ENCODE peak calls at places on chromosomes 11 and 22, in ten cellular contexts. B is NCI-H1694 treated with DMSO at 0.1 percent for 48 hours; A is GM19239; Y is neuronal stem cell; T is activated naive CD4-positive, alpha-beta T cell treated with Interleukin-2 at 50 U/mL for 16 hours; L is sigmoid colon; F is activated effector memory CD4-positive, alpha-beta T cell treated with Interleukin-2 at 50 U/mL for 16 hours; Q is activated T-cell treated with anti-CD3 and anti-CD28 coated beads for 1 hour; G is endodermal cell; H is iPS DF 6.9. C is an unnamed sample.
A peak's percentile ranks its signal among the peaks of the same experiment; 100 is the strongest.

GRCh38 chr22:23834406-23834805 is 4.4 kb downstream of the DERL3 start:
- DNase-seq in B (no peak), A (no peak), Y (no peak), T (no peak), L (peak; percentile 59), F (no peak), Q (no peak), G (no peak), H (no peak), C (no peak)

GRCh38 chr11:11243790-11244469 is 109.1 kb downstream of the CSNK2A3 start:
- DNase-seq in B (no peak), A (peak; percentile 23), Y (peak; percentile 68), T (peak; percentile 44), L (no peak), F (peak; percentile 21), Q (no peak), G (peak; percentile 85), H (no peak), C (peak; percentile 24)

GRCh38 chr11:35629511-35629910 is 11.3 kb downstream of the FJX1 start:
- DNase-seq in B (no peak), A (no peak), Y (no peak), T (no peak), L (no peak), F (no peak), Q (no peak), G (peak; percentile 44), H (no peak), C (no peak)

GRCh38 chr11:30919389-30920172 is 333.4 kb upstream of the MPPED2 start:
- DNase-seq in B (peak; percentile 8), A (no peak), Y (no peak), T (no peak), L (no peak), F (no peak), Q (no peak), G (no peak), H (no peak), C (peak; percentile 98)

GRCh38 chr11:113288286-113288863 is 26.0 kb upstream of the TTC12 start:
- DNase-seq in B (no peak), A (no peak), Y (no peak), T (no peak), L (no peak), F (no peak), Q (no peak), G (no peak), H (no peak), C (no peak)

GRCh38 chr11:74024630-74025029 is 15.7 kb upstream of the UCP3 start:
- DNase-seq in B (no peak), A (no peak), Y (no peak), T (peak; percentile 56), L (peak; percentile 86), F (no peak), Q (no peak), G (no peak), H (no peak), C (peak; percentile 92)

GRCh38 chr11:27599217-27599616 is 92.6 kb upstream of the LIN7C start:
- DNase-seq in B (no peak), A (no peak), Y (no peak), T (no peak), L (no peak), F (no peak), Q (no peak), G (peak; percentile 75), H (no peak), C (no peak)

GRCh38 chr11:29879560-29879959 is 137.3 kb downstream of the KCNA4 start:
- DNase-seq in B (no peak), A (no peak), Y (no peak), T (no peak), L (no peak), F (no peak), Q (no peak), G (no peak), H (no peak), C (no peak)

GRCh38 chr22:29344137-29344536 is 28.6 kb upstream of the RASL10A start:
- DNase-seq in B (peak; percentile 64), A (no peak), Y (no peak), T (no peak), L (peak; percentile 94), F (no peak), Q (no peak), G (no peak), H (no peak), C (no peak)

GRCh38 chr11:84384637-84385227 is 1098.6 kb upstream of the CCDC90B start:
- DNase-seq in B (peak; percentile 12), A (peak; percentile 2), Y (peak; percentile 39), T (peak; percentile 3), L (no peak), F (no peak), Q (no peak), G (peak; percentile 79), H (peak; percentile 41), C (peak; percentile 38)

GRCh38 chr11:74429205-74429604 is 31.0 kb upstream of the PGM2L1 start:
- DNase-seq in B (no peak), A (no peak), Y (no peak), T (no peak), L (no peak), F (no peak), Q (no peak), G (no peak), H (no peak), C (no peak)

GRCh38 chr11:65298655-65299179 is 15.9 kb upstream of the CDC42EP2 start:
- DNase-seq in B (no peak), A (no peak), Y (no peak), T (no peak), L (peak; percentile 96), F (no peak), Q (no peak), G (no peak), H (no peak), C (no peak)

GRCh38 chr22:46583571-46583970 is 36.6 kb upstream of the GRAMD4 start:
- DNase-seq in B (no peak), A (no peak), Y (no peak), T (no peak), L (peak; percentile 46), F (no peak), Q (no peak), G (peak; percentile 35), H (no peak), C (no peak)

GRCh38 chr22:50136431-50137047 is 34.0 kb upstream of the PANX2 start:
- DNase-seq in B (peak; percentile 8), A (no peak), Y (no peak), T (no peak), L (no peak), F (no peak), Q (no peak), G (no peak), H (no peak), C (no peak)

GRCh38 chr11:124394408-124394807 is 4.4 kb downstream of the OR8B3 start:
- DNase-seq in B (no peak), A (no peak), Y (no peak), T (no peak), L (no peak), F (no peak), Q (no peak), G (no peak), H (no peak), C (peak; percentile 6)

GRCh38 chr11:9629064-9629463 is 34.8 kb upstream of the SWAP70 start:
- DNase-seq in B (no peak), A (no peak), Y (no peak), T (no peak), L (no peak), F (no peak), Q (no peak), G (peak; percentile 44), H (no peak), C (no peak)

C was measured in MV-4-11.